ENCODE peak calls at places on chromosomes 6 and 20, in nine cellular contexts. One of them, this sample, is unnamed.

GRCh38 chr20:1702288-1702687 is 44.7 kb upstream of the SIRPG start:
- DNase-seq in pancreas: no peak
- DNase-seq in HFFc6: no peak
- DNase-seq in prostate gland: no peak
- DNase-seq in lung: no peak
- DNase-seq in PC-9: no peak
- DNase-seq in keratinocyte: no peak
- DNase-seq in fibroblast of mammary gland: no peak
- DNase-seq in cardiac fibroblast: peak; percentile 9
- DNase-seq in this sample: no peak

GRCh38 chr6:72683797-72684196 is 61.9 kb downstream of the KCNQ5 start:
- DNase-seq in pancreas: no peak
- DNase-seq in cardiac fibroblast: no peak
- DNase-seq in prostate gland: no peak
- DNase-seq in lung: no peak
- DNase-seq in PC-9: no peak
- DNase-seq in fibroblast of mammary gland: no peak
- DNase-seq in HFFc6: no peak
- DNase-seq in keratinocyte: no peak
- DNase-seq in this sample: no peak

GRCh38 chr6:35728663-35729348 is 8.0 kb upstream of the ARMC12 start:
- DNase-seq in lung: peak; percentile 82
- DNase-seq in HFFc6: no peak
- DNase-seq in keratinocyte: peak; percentile 71
- DNase-seq in prostate gland: peak; percentile 92
- DNase-seq in cardiac fibroblast: no peak
- DNase-seq in fibroblast of mammary gland: no peak
- DNase-seq in pancreas: peak; percentile 60
- DNase-seq in PC-9: no peak
- DNase-seq in this sample: no peak

GRCh38 chr6:129683606-129684322 is 26.2 kb downstream of the ARHGAP18 start:
- DNase-seq in cardiac fibroblast: peak; percentile 99
- DNase-seq in prostate gland: peak; percentile 49
- DNase-seq in pancreas: peak; percentile 74
- DNase-seq in lung: peak; percentile 58
- DNase-seq in PC-9: peak; percentile 74
- DNase-seq in keratinocyte: peak; percentile 83
- DNase-seq in fibroblast of mammary gland: peak; percentile 99
- DNase-seq in HFFc6: peak; percentile 98
- DNase-seq in this sample: no peak

GRCh38 chr6:31744422-31744821 is 4.6 kb downstream of the MSH5 start:
- DNase-seq in HFFc6: no peak
- DNase-seq in PC-9: no peak
- DNase-seq in cardiac fibroblast: no peak
- DNase-seq in fibroblast of mammary gland: no peak
- DNase-seq in pancreas: no peak
- DNase-seq in prostate gland: no peak
- DNase-seq in keratinocyte: no peak
- DNase-seq in lung: no peak
- DNase-seq in this sample: no peak

GRCh38 chr6:14888575-14889000 is 357.3 kb upstream of the JARID2 start:
- DNase-seq in prostate gland: no peak
- DNase-seq in lung: no peak
- DNase-seq in cardiac fibroblast: no peak
- DNase-seq in PC-9: no peak
- DNase-seq in keratinocyte: no peak
- DNase-seq in HFFc6: no peak
- DNase-seq in fibroblast of mammary gland: no peak
- DNase-seq in pancreas: no peak
- DNase-seq in this sample: no peak

GRCh38 chr6:142359271-142359960 is 57.6 kb downstream of the ADGRG6 start:
- DNase-seq in prostate gland: no peak
- DNase-seq in lung: no peak
- DNase-seq in PC-9: no peak
- DNase-seq in fibroblast of mammary gland: no peak
- DNase-seq in pancreas: no peak
- DNase-seq in HFFc6: no peak
- DNase-seq in keratinocyte: no peak
- DNase-seq in cardiac fibroblast: no peak
- DNase-seq in this sample: no peak

GRCh38 chr20:49747707-49748524 is 34.2 kb upstream of the B4GALT5 start:
- DNase-seq in PC-9: peak; percentile 64
- DNase-seq in fibroblast of mammary gland: peak; percentile 51
- DNase-seq in prostate gland: peak; percentile 80
- DNase-seq in pancreas: peak; percentile 61
- DNase-seq in cardiac fibroblast: peak; percentile 78
- DNase-seq in HFFc6: no peak
- DNase-seq in keratinocyte: no peak
- DNase-seq in lung: peak; percentile 61
- DNase-seq in this sample: no peak

GRCh38 chr6:55100729-55101128 is 73.6 kb upstream of the HCRTR2 start:
- DNase-seq in keratinocyte: no peak
- DNase-seq in HFFc6: no peak
- DNase-seq in fibroblast of mammary gland: no peak
- DNase-seq in cardiac fibroblast: no peak
- DNase-seq in pancreas: no peak
- DNase-seq in PC-9: no peak
- DNase-seq in lung: no peak
- DNase-seq in prostate gland: no peak
- DNase-seq in this sample: no peak

GRCh38 chr6:40358473-40359460 is 228.4 kb downstream of the LRFN2 start:
- DNase-seq in cardiac fibroblast: no peak
- DNase-seq in pancreas: no peak
- DNase-seq in PC-9: no peak
- DNase-seq in fibroblast of mammary gland: no peak
- DNase-seq in lung: peak; percentile 11
- DNase-seq in keratinocyte: no peak
- DNase-seq in prostate gland: no peak
- DNase-seq in HFFc6: no peak
- DNase-seq in this sample: no peak

GRCh38 chr6:78487401-78487800 is 379.9 kb upstream of the IRAK1BP1 start:
- DNase-seq in HFFc6: peak; percentile 14
- DNase-seq in prostate gland: no peak
- DNase-seq in keratinocyte: no peak
- DNase-seq in pancreas: no peak
- DNase-seq in lung: no peak
- DNase-seq in cardiac fibroblast: peak; percentile 66
- DNase-seq in fibroblast of mammary gland: peak; percentile 39
- DNase-seq in PC-9: no peak
- DNase-seq in this sample: no peak

GRCh38 chr20:23156170-23156841 is 70.2 kb upstream of the CD93 start:
- DNase-seq in lung: no peak
- DNase-seq in keratinocyte: no peak
- DNase-seq in prostate gland: no peak
- DNase-seq in PC-9: peak; percentile 56
- DNase-seq in HFFc6: peak; percentile 71
- DNase-seq in pancreas: no peak
- DNase-seq in fibroblast of mammary gland: peak; percentile 85
- DNase-seq in cardiac fibroblast: peak; percentile 77
- DNase-seq in this sample: peak; percentile 62

GRCh38 chr20:61128701-61129655 is 123.1 kb upstream of the CDH4 start:
- DNase-seq in HFFc6: no peak
- DNase-seq in cardiac fibroblast: no peak
- DNase-seq in prostate gland: no peak
- DNase-seq in pancreas: no peak
- DNase-seq in PC-9: no peak
- DNase-seq in keratinocyte: no peak
- DNase-seq in lung: no peak
- DNase-seq in fibroblast of mammary gland: no peak
- DNase-seq in this sample: no peak

GRCh38 chr6:27251672-27252251 is 4.3 kb downstream of the PRSS16 start:
- DNase-seq in keratinocyte: peak; percentile 54
- DNase-seq in cardiac fibroblast: peak; percentile 55
- DNase-seq in pancreas: peak; percentile 94
- DNase-seq in prostate gland: peak; percentile 79
- DNase-seq in HFFc6: no peak
- DNase-seq in PC-9: peak; percentile 93
- DNase-seq in lung: peak; percentile 85
- DNase-seq in fibroblast of mammary gland: peak; percentile 64
- DNase-seq in this sample: no peak

GRCh38 chr6:55632953-55633352 is 54.0 kb upstream of the HMGCLL1 start:
- DNase-seq in keratinocyte: no peak
- DNase-seq in HFFc6: no peak
- DNase-seq in pancreas: no peak
- DNase-seq in lung: no peak
- DNase-seq in prostate gland: no peak
- DNase-seq in cardiac fibroblast: no peak
- DNase-seq in fibroblast of mammary gland: no peak
- DNase-seq in PC-9: no peak
- DNase-seq in this sample: no peak

GRCh38 chr20:47456952-47457724 is 44.5 kb upstream of the NCOA3 start:
- DNase-seq in fibroblast of mammary gland: peak; percentile 94
- DNase-seq in pancreas: no peak
- DNase-seq in PC-9: no peak
- DNase-seq in cardiac fibroblast: peak; percentile 89
- DNase-seq in HFFc6: peak; percentile 68
- DNase-seq in keratinocyte: peak; percentile 67
- DNase-seq in lung: no peak
- DNase-seq in prostate gland: no peak
- DNase-seq in this sample: no peak

GRCh38 chr6:148144917-148145521 is 197.6 kb upstream of the SASH1 start:
- DNase-seq in PC-9: peak; percentile 35
- DNase-seq in HFFc6: peak; percentile 48
- DNase-seq in fibroblast of mammary gland: peak; percentile 77
- DNase-seq in prostate gland: peak; percentile 60
- DNase-seq in lung: peak; percentile 68
- DNase-seq in pancreas: peak; percentile 68
- DNase-seq in keratinocyte: peak; percentile 17
- DNase-seq in cardiac fibroblast: peak; percentile 90
- DNase-seq in this sample: no peak
- TF ChIP-seq CTCF in PC-9: peak; percentile 71
- TF ChIP-seq CTCF in HFFc6: peak; percentile 93
- TF ChIP-seq CTCF in fibroblast of mammary gland: peak; percentile 94
- TF ChIP-seq CTCF in prostate gland: peak; percentile 27
- TF ChIP-seq CTCF in lung: peak; percentile 46
- TF ChIP-seq CTCF in pancreas: peak; percentile 40
- TF ChIP-seq CTCF in keratinocyte: peak; percentile 74
- TF ChIP-seq CTCF in cardiac fibroblast: peak; percentile 95
- TF ChIP-seq CTCF in this sample: peak; percentile 70

DNA sequence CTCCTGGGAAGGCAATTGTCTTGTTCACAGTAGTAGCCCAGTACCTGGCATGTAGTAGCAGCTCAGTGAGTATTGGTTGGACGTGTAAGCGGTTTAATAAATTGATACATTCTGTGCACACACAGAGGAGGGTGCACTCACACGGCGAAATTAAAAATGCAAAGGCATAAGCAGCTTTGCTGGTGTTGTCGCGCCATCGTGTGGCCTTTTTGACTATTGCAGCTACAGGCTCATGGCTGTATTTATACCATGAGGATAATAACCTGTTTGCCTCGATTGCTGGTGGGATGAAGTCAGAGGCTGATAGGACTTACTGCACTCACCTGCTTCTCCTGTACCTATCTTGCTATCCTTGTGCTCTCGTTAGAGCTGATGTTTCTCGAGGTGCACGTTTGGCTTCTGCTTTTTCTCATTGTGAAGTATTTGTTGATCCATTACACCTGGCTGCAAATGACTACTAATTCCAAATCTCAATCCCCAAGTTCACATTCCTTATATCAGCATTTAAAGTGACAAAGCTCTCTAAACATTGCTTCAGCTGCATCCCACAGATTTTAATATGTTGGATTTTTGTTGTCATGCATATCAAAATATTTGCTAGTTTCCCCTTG is 61.5 kb downstream of the TBXT start:
- DNase-seq in HFFc6: peak; percentile 5
- DNase-seq in PC-9: peak; percentile 31
- DNase-seq in keratinocyte: no peak
- DNase-seq in fibroblast of mammary gland: peak; percentile 61
- DNase-seq in prostate gland: peak; percentile 40
- DNase-seq in lung: peak; percentile 59
- DNase-seq in pancreas: peak; percentile 76
- DNase-seq in cardiac fibroblast: peak; percentile 78
- DNase-seq in this sample: no peak
- TF ChIP-seq CTCF in HFFc6: peak; percentile 84
- TF ChIP-seq CTCF in PC-9: peak; percentile 85
- TF ChIP-seq CTCF in keratinocyte: peak; percentile 81
- TF ChIP-seq CTCF in fibroblast of mammary gland: peak; percentile 87
- TF ChIP-seq CTCF in prostate gland: peak; percentile 57
- TF ChIP-seq CTCF in lung: peak; percentile 71
- TF ChIP-seq CTCF in pancreas: peak; percentile 64
- TF ChIP-seq CTCF in cardiac fibroblast: peak; percentile 89
- TF ChIP-seq CTCF in this sample: peak; percentile 95

DNA sequence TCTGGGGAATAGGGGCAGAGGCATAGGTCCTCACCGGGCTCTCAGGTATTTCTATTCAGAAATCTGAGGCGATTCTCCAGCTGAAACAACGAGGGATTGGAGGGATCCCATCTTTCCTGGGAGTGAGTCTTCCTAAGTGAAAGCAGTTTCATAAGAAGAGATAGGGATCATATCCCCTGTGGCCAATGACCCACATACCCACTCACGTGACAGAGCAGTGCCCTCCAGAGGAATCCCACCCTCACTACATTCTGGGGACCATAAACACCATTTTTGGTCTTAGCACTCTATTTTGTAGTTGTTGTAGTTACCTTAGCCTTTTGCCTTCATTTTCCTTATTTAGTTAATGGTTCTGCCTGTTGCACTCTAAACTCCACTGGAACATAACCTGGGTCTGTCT is 121.1 kb downstream of the GPR63 start:
- DNase-seq in keratinocyte: no peak
- DNase-seq in prostate gland: no peak
- DNase-seq in fibroblast of mammary gland: no peak
- DNase-seq in cardiac fibroblast: no peak
- DNase-seq in HFFc6: no peak
- DNase-seq in pancreas: no peak
- DNase-seq in PC-9: no peak
- DNase-seq in lung: no peak
- DNase-seq in this sample: no peak
- TF ChIP-seq CTCF in keratinocyte: no peak
- TF ChIP-seq CTCF in prostate gland: no peak
- TF ChIP-seq CTCF in fibroblast of mammary gland: no peak
- TF ChIP-seq CTCF in cardiac fibroblast: no peak
- TF ChIP-seq CTCF in HFFc6: no peak
- TF ChIP-seq CTCF in pancreas: no peak
- TF ChIP-seq CTCF in PC-9: no peak
- TF ChIP-seq CTCF in lung: no peak
- TF ChIP-seq CTCF in this sample: no peak

DNA sequence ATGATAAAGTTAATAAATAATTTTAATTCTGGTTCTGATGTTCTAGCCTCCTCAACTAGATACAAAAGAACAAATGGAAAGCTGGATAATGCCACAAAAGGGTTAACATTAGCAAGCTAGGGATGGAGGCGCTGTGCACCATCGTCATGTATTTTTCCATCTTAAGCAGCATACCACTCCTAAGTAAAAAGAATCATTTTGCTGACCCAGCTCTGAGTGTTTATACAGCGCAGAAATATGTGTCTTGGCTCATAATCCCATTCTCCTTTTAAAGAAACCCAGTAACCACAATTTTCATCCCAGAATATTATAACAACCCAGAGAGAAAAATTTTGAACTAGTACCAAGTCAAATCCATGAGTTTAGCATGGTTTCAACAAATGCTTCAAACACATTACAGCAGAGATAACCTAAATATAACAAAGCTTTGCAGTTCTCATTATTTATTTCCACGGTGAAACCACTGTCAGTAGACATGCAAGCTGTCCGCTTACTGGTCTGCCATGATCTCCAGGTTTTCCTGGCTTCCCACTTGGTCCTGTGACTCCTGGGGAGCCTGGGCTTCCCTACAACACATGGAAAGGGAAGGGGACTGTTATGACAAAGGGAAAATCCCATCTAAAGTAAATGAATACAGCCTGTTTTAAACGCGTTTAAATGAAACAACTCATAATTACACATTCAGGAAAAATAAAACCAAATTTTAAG is 111.1 kb downstream of the COL12A1 start:
- DNase-seq in cardiac fibroblast: peak; percentile 77
- DNase-seq in lung: no peak
- DNase-seq in PC-9: no peak
- DNase-seq in pancreas: no peak
- DNase-seq in keratinocyte: no peak
- DNase-seq in fibroblast of mammary gland: peak; percentile 77
- DNase-seq in HFFc6: peak; percentile 61
- DNase-seq in prostate gland: no peak
- DNase-seq in this sample: no peak
- TF ChIP-seq CTCF in cardiac fibroblast: no peak
- TF ChIP-seq CTCF in lung: no peak
- TF ChIP-seq CTCF in PC-9: no peak
- TF ChIP-seq CTCF in pancreas: no peak
- TF ChIP-seq CTCF in keratinocyte: no peak
- TF ChIP-seq CTCF in fibroblast of mammary gland: peak; percentile 2
- TF ChIP-seq CTCF in HFFc6: peak; percentile 50
- TF ChIP-seq CTCF in prostate gland: no peak
- TF ChIP-seq CTCF in this sample: peak; percentile 36

This sample was measured in osteocyte.